ENCODE peak calls at places on chromosomes 11 and 22, in five cellular contexts. G is heart right ventricle, W is ovary, M is neural progenitor cell, O is heart left ventricle. P is an unnamed sample.

GRCh38 chr11:115760921-115761320 is 256.7 kb upstream of the CADM1 start:
- DNase-seq in G (no peak), W (no peak), M (peak; percentile 60), O (no peak), P (no peak)

GRCh38 chr11:26651916-26652315 is 69.9 kb downstream of the SLC5A12 start:
- DNase-seq in G (no peak), W (no peak), M (no peak), O (no peak), P (no peak)

GRCh38 chr11:13143486-13144297 is 133.9 kb upstream of the BMAL1 start:
- DNase-seq in G (no peak), W (no peak), M (no peak), O (no peak), P (no peak)

GRCh38 chr11:15602042-15602441 is 487.3 kb downstream of the INSC start:
- DNase-seq in G (no peak), W (no peak), M (no peak), O (no peak), P (no peak)

GRCh38 chr11:130689222-130689908 is 226.9 kb downstream of the SNX19 start:
- DNase-seq in G (no peak), W (no peak), M (no peak), O (no peak), P (no peak)

GRCh38 chr11:18393581-18394299 is 623 bp upstream of the LDHA start:
- DNase-seq in G (no peak), W (peak; percentile 24), M (no peak), O (no peak), P (no peak)

GRCh38 chr11:64585150-64585549 is 5.9 kb upstream of the SLC22A12 start:
- DNase-seq in G (no peak), W (no peak), M (no peak), O (no peak), P (no peak)

GRCh38 chr22:46638601-46639431 is 18.6 kb downstream of the GRAMD4 start:
- DNase-seq in G (no peak), W (no peak), M (no peak), O (peak; percentile 33), P (peak; percentile 46)

GRCh38 chr11:72646472-72646871 is 27.8 kb downstream of the PDE2A start:
- DNase-seq in G (no peak), W (no peak), M (no peak), O (no peak), P (no peak)

GRCh38 chr11:118984825-118985224 is 13.1 kb upstream of the CENATAC start:
- DNase-seq in G (no peak), W (no peak), M (no peak), O (no peak), P (no peak)

GRCh38 chr22:48950151-48950915 is 877.3 kb downstream of the BRD1 start:
- DNase-seq in G (no peak), W (no peak), M (no peak), O (no peak), P (no peak)

GRCh38 chr11:10455637-10456487 is 798 bp downstream of the AMPD3 start:
- DNase-seq in G (peak; percentile 27), W (no peak), M (peak; percentile 74), O (peak; percentile 71), P (peak; percentile 57)

GRCh38 chr22:41589260-41589600 is 410 bp downstream of the PMM1 start:
- DNase-seq in G (no peak), W (no peak), M (peak; percentile 66), O (no peak), P (no peak)

GRCh38 chr11:120043323-120043945 is 94.5 kb downstream of the TRIM29 start:
- DNase-seq in G (no peak), W (no peak), M (no peak), O (no peak), P (no peak)

GRCh38 chr11:89489930-89490329 is 1.2 kb downstream of the NOX4 start:
- DNase-seq in G (no peak), W (no peak), M (no peak), O (no peak), P (no peak)

GRCh38 chr11:131677832-131678470 is 307.5 kb downstream of the NTM start:
- DNase-seq in G (no peak), W (no peak), M (no peak), O (no peak), P (no peak)

GRCh38 chr11:16945671-16946469 is 68.3 kb downstream of the PLEKHA7 start:
- DNase-seq in G (peak; percentile 46), W (peak; percentile 48), M (peak; percentile 59), O (no peak), P (peak; percentile 25)

GRCh38 chr11:33658195-33658900 is 42.3 kb downstream of the C11orf91 start:
- DNase-seq in G (no peak), W (no peak), M (no peak), O (no peak), P (no peak)

GRCh38 chr11:132234878-132235277 is 864.5 kb downstream of the NTM start:
- DNase-seq in G (no peak), W (no peak), M (no peak), O (no peak), P (no peak)

GRCh38 chr22:32619614-32620426 is 145.2 kb downstream of the FBXO7 start:
- DNase-seq in G (no peak), W (peak; percentile 63), M (no peak), O (peak; percentile 71), P (peak; percentile 77)

GRCh38 chr22:40107244-40107643 is 70.5 kb upstream of the TNRC6B start:
- DNase-seq in G (no peak), W (no peak), M (no peak), O (no peak), P (no peak)

GRCh38 chr11:71977743-71978418 is 20.8 kb upstream of the IL18BP start:
- DNase-seq in G (peak; percentile 45), W (peak; percentile 34), M (peak; percentile 47), O (no peak), P (no peak)

DNA sequence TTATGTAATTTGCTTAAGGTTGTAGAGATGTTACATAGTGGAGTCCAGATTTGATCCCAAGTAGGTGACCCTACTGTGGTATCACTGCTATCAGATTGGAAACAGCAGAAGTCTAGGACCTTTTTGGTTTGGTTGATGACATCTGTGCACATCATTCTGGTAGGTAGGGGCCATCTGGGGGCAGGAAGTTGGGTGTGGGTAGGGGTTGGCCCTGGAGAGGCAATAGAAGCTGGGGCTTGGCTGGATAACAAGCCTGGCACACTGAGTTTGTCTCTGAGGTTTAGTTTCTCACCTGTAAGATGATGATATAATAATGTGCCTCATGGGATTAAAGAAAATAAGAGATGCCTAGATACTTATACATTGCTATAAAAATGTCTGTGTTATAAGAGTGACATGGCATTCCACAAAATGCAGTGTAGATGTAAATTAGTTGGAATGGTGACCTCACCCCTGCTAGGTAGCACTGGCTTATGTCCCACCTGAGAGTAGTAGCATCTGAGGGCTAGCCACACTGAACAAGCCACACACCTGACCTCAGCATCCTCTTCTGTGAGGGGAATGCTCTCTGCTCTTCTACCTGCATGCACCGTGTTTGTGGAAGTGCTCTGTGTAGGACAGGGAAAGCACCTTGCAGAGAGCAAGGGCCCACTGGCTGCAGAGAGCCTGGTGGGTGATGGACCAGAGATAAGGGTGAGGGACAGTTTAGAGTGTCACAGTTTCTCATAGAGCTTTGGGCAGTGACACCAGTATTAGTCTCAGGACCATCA is 36.9 kb downstream of the PTPRJ start:
- DNase-seq in G (no peak), W (no peak), M (no peak), O (no peak), P (no peak)
- H3K4me1 ChIP-seq in G (peaks cover 8% of the 10 kb centered on the region), W (no peaks in the 10 kb centered on the region), M (peaks cover 59% of the 10 kb centered on the region), O (peaks cover 11% of the 10 kb centered on the region), P (no peaks in the 10 kb centered on the region)

GRCh38 chr11:116895053-116895757 is 57.8 kb upstream of the APOA1 start:
- DNase-seq in G (no peak), W (no peak), M (peak; percentile 74), O (no peak), P (no peak)
- H3K27ac ChIP-seq in G (no peak overlapping the region), W (no peak overlapping the region), M (no peak overlapping the region), O (no peak overlapping the region), P (no peak overlapping the region)

GRCh38 chr11:35734669-35735068 is 72.1 kb downstream of the TRIM44 start:
- DNase-seq in G (no peak), W (no peak), M (no peak), O (no peak), P (no peak)

GRCh38 chr11:35736952-35737351 is 74.4 kb downstream of the TRIM44 start:
- DNase-seq in G (no peak), W (no peak), M (no peak), O (no peak), P (no peak)

GRCh38 chr11:35735903-35736302 is 73.3 kb downstream of the TRIM44 start:
- DNase-seq in G (no peak), W (no peak), M (no peak), O (no peak), P (no peak)

GRCh38 chr11:35740061-35740824 is 77.7 kb downstream of the TRIM44 start:
- DNase-seq in G (no peak), W (no peak), M (no peak), O (no peak), P (no peak)

DNA sequence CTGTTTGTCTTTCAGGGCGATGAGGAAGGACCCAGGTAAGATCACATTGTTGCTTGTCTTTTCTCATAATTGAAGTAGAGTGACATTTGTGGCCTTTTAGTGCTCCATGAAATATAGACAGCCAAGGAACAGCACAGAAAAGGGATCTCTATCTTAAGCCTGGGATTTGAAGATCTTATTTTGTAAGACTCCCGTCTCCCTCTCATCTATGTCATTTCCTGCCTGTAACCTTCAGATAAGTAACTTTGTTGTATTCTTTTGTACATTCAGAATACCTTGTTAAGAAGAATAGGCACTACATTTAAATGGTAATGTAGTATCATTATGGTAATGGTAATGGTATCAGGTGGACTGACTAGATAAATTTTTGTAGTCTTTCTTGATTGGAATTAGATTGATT is 72.8 kb downstream of the TRIM44 start:
- DNase-seq in G (no peak), W (no peak), M (no peak), O (no peak), P (no peak)
- H3K4me1 ChIP-seq in G (peaks cover 5% of the 10 kb centered on the region), W (no peaks in the 10 kb centered on the region), M (no peaks in the 10 kb centered on the region), O (peaks cover 3% of the 10 kb centered on the region), P (no peaks in the 10 kb centered on the region)

DNA sequence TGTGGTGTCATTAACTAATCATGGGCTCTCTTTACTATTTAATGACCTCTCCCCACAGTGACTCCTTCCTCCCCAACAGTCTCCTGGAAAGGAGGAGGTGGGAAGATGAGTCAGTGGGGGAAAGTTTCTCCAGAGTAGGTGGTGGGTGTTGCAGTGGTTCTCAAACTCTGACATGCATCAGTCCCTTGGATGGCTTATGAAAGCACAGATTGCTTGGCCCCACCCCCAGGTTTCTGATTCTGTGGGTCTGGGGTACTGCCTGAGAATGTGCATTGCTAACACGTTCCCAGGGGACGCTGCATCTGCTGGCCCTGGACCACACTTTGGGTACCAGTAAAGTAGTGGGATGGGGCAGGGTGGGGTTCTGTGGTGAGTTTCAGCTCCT is 9.8 kb downstream of the CD82 start:
- DNase-seq in G (no peak), W (no peak), M (no peak), O (no peak), P (no peak)
- H3K27ac ChIP-seq in G (no peak overlapping the region), W (no peak overlapping the region), M (no peak overlapping the region), O (no peak overlapping the region), P (no peak overlapping the region)

DNA sequence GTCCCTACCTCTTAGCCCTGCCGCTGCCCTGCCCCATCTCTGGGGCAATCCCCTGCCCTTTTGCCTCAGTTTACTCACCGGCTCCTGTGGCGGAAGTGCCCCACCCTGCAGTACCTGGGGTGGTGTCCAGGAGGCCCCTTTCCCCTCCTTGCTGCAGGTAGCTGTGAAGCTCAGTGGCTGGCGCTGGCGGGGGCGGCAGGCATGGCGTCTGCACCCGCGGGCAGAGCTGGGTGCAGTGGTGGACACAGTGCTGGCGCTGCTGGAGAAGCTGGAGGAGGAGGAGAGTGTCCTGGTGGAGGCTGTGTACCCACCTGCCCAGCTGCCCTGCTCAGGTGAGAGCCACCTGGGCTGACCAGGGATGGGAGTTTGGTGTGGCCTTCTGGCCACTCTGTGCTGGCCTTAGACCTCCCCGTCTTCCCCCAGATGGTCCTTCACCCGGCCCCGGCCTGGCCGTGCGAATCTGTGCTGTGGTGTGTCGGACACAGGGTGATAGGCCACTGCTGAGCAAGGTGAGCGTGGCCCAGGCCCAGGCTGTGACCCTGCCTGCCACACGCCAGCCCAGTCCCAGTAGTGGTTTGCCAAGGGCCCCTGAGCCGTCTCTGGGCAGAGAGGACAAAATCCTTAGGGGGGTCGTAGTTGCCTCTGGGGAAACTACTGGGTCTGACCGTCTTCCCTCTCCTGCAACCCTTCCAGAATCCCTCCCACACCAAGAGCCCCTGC is 4.0 kb downstream of the CARNS1 start:
- DNase-seq in G (no peak), W (no peak), M (no peak), O (no peak), P (no peak)
- H3K4me1 ChIP-seq in G (peaks cover 48% of the 10 kb centered on the region), W (peaks cover 6% of the 10 kb centered on the region), M (peaks cover 9% of the 10 kb centered on the region), O (peaks cover 67% of the 10 kb centered on the region), P (peaks cover 46% of the 10 kb centered on the region)